ENCODE peak calls at places on chromosomes 7 and 10, in seven cellular contexts. X is Karpas-422, P is psoas muscle, T is bronchial epithelial cell, H is T-helper 9 cell, Q is left ventricle myocardium inferior, N is NCI-H446. O is an unnamed sample.

GRCh38 chr10:33337335-33337854 is 2.9 kb upstream of the NRP1 start:
- DNase-seq in X (no peak), P (no peak), T (no peak), H (no peak), Q (peak; percentile 31), N (no peak), O (no peak)

GRCh38 chr10:59913547-59914237 is 7.3 kb upstream of the CCDC6 start:
- DNase-seq in X (no peak), P (no peak), T (no peak), H (no peak), Q (no peak), N (no peak), O (no peak)

GRCh38 chr10:132957981-132958885 is 15.9 kb upstream of the CFAP46 start:
- DNase-seq in X (no peak), P (no peak), T (no peak), H (no peak), Q (no peak), N (no peak), O (no peak)

GRCh38 chr10:15545266-15545665 is 174.2 kb upstream of the FAM171A1 start:
- DNase-seq in X (no peak), P (no peak), T (no peak), H (no peak), Q (no peak), N (no peak), O (no peak)

GRCh38 chr10:89563861-89564478 is 28.6 kb upstream of the SLC16A12 start:
- DNase-seq in X (peak; percentile 63), P (no peak), T (peak; percentile 63), H (no peak), Q (no peak), N (no peak), O (no peak)

GRCh38 chr10:6528198-6528950 is 51.7 kb downstream of the PRKCQ start:
- DNase-seq in X (no peak), P (no peak), T (peak; percentile 62), H (no peak), Q (no peak), N (no peak), O (peak; percentile 24)

GRCh38 chr7:86470763-86471162 is 172.9 kb upstream of the GRM3 start:
- DNase-seq in X (no peak), P (no peak), T (no peak), H (no peak), Q (no peak), N (no peak), O (no peak)

GRCh38 chr10:20017961-20018360 is 201.7 kb downstream of the PLXDC2 start:
- DNase-seq in X (no peak), P (no peak), T (peak; percentile 36), H (no peak), Q (no peak), N (no peak), O (no peak)

GRCh38 chr10:102504179-102504975 is 605 bp downstream of the SUFU start:
- DNase-seq in X (peak; percentile 63), P (peak; percentile 63), T (peak; percentile 32), H (peak; percentile 16), Q (peak; percentile 26), N (no peak), O (peak; percentile 80)

GRCh38 chr10:93766918-93767317 is 9.2 kb downstream of the LGI1 start:
- DNase-seq in X (no peak), P (no peak), T (no peak), H (no peak), Q (no peak), N (no peak), O (no peak)

GRCh38 chr10:70656489-70656888 is 15.8 kb upstream of the ADAMTS14 start:
- DNase-seq in X (peak; percentile 71), P (no peak), T (peak; percentile 98), H (no peak), Q (no peak), N (no peak), O (no peak)

GRCh38 chr7:43289826-43290225 is 177.4 kb downstream of the HECW1 start:
- DNase-seq in X (no peak), P (no peak), T (no peak), H (no peak), Q (no peak), N (no peak), O (no peak)

GRCh38 chr7:107860981-107861652 is 29.9 kb upstream of the DLD start:
- DNase-seq in X (no peak), P (no peak), T (no peak), H (no peak), Q (no peak), N (no peak), O (no peak)

GRCh38 chr10:119025776-119026175 is 3.7 kb upstream of the NANOS1 start:
- DNase-seq in X (no peak), P (no peak), T (no peak), H (no peak), Q (peak; percentile 62), N (no peak), O (peak; percentile 24)

GRCh38 chr10:21495686-21496284 is 29.7 kb downstream of the SKIDA1 start:
- DNase-seq in X (peak; percentile 94), P (peak; percentile 91), T (peak; percentile 57), H (peak; percentile 84), Q (peak; percentile 85), N (peak; percentile 71), O (peak; percentile 99)

GRCh38 chr10:79381804-79382221 is 34.5 kb downstream of the PPIF start:
- DNase-seq in X (no peak), P (peak; percentile 84), T (no peak), H (no peak), Q (peak; percentile 64), N (no peak), O (no peak)

GRCh38 chr7:105800442-105800841 is 76.0 kb downstream of the ATXN7L1 start:
- DNase-seq in X (no peak), P (no peak), T (no peak), H (no peak), Q (no peak), N (no peak), O (no peak)

GRCh38 chr7:157337316-157338149 is 729 bp downstream of the DNAJB6 start:
- DNase-seq in X (peak; percentile 82), P (peak; percentile 80), T (peak; percentile 46), H (peak; percentile 45), Q (peak; percentile 68), N (no peak), O (no peak)

GRCh38 chr7:115654384-115655181 is 376.0 kb downstream of the TFEC start:
- DNase-seq in X (no peak), P (no peak), T (no peak), H (no peak), Q (no peak), N (no peak), O (no peak)

GRCh38 chr7:141262101-141262819 is 188.4 kb downstream of the TMEM178B start:
- DNase-seq in X (no peak), P (no peak), T (no peak), H (no peak), Q (no peak), N (no peak), O (no peak)

GRCh38 chr7:69643708-69644445 is 45.6 kb downstream of the AUTS2 start:
- DNase-seq in X (no peak), P (no peak), T (no peak), H (no peak), Q (no peak), N (no peak), O (no peak)

GRCh38 chr7:113610572-113610971 is 308.2 kb downstream of the PPP1R3A start:
- DNase-seq in X (no peak), P (no peak), T (no peak), H (no peak), Q (no peak), N (no peak), O (no peak)

GRCh38 chr10:101292194-101293006 is 61.6 kb upstream of the BTRC start:
- DNase-seq in X (no peak), P (peak; percentile 65), T (no peak), H (no peak), Q (peak; percentile 34), N (no peak), O (peak; percentile 65)

GRCh38 chr7:120979765-120980499 is 8.6 kb upstream of the CPED1 start:
- DNase-seq in X (no peak), P (no peak), T (no peak), H (no peak), Q (no peak), N (no peak), O (no peak)

GRCh38 chr7:154289119-154289518 is 236.9 kb downstream of the DPP6 start:
- DNase-seq in X (no peak), P (no peak), T (no peak), H (no peak), Q (no peak), N (no peak), O (no peak)

GRCh38 chr10:9877978-9878377 is 1139.7 kb upstream of the CELF2 start:
- DNase-seq in X (no peak), P (no peak), T (no peak), H (no peak), Q (no peak), N (no peak), O (no peak)

GRCh38 chr10:65033957-65034356 is 1512.8 kb downstream of the REEP3 start:
- DNase-seq in X (no peak), P (no peak), T (no peak), H (no peak), Q (no peak), N (no peak), O (no peak)